ENCODE peak calls at places on chromosomes 6 and 20, in nine cellular contexts. D, F, M, I, V, P, E, G and Q are unnamed samples.

GRCh38 chr20:3670511-3670910 is 7.3 kb upstream of the GFRA4 start:
- DNase-seq in D (peak), F (peak), M (no peak), I (peak), V (no peak), P (no peak), E (no peak), G (no peak), Q (no peak)

GRCh38 chr6:131655387-131655786 is 18.3 kb downstream of the ENPP3 start:
- DNase-seq in D (no peak), F (no peak), M (no peak), I (no peak), V (no peak), P (no peak), E (no peak), G (no peak), Q (no peak)

GRCh38 chr20:57753332-57754164 is 43.7 kb upstream of the PMEPA1 start:
- DNase-seq in D (no peak), F (no peak), M (no peak), I (no peak), V (no peak), P (no peak), E (no peak), G (no peak), Q (no peak)

GRCh38 chr6:137497722-137498463 is 3.7 kb upstream of the OLIG3 start:
- DNase-seq in D (no peak), F (no peak), M (no peak), I (peak), V (no peak), P (peak), E (no peak), G (no peak), Q (no peak)

GRCh38 chr6:2854394-2854982 is 12.8 kb upstream of the SERPINB1 start:
- DNase-seq in D (peak), F (no peak), M (no peak), I (no peak), V (peak), P (no peak), E (no peak), G (no peak), Q (no peak)

GRCh38 chr6:13012977-13013680 is 296.6 kb downstream of the PHACTR1 start:
- DNase-seq in D (no peak), F (peak), M (no peak), I (peak), V (peak), P (peak), E (no peak), G (no peak), Q (no peak)

GRCh38 chr20:57435498-57436222 is 44.5 kb downstream of the RBM38 start:
- DNase-seq in D (no peak), F (no peak), M (no peak), I (peak), V (peak), P (peak), E (peak), G (no peak), Q (no peak)

GRCh38 chr6:100382031-100382430 is 82.7 kb downstream of the SIM1 start:
- DNase-seq in D (no peak), F (peak), M (no peak), I (no peak), V (no peak), P (no peak), E (no peak), G (no peak), Q (no peak)

GRCh38 chr6:73349311-73349710 is 4.8 kb downstream of the DPPA5 start:
- DNase-seq in D (no peak), F (no peak), M (no peak), I (peak), V (no peak), P (no peak), E (no peak), G (no peak), Q (no peak)

GRCh38 chr20:59022754-59023153 is 3.5 kb downstream of the TUBB1 start:
- DNase-seq in D (no peak), F (no peak), M (no peak), I (no peak), V (no peak), P (no peak), E (no peak), G (no peak), Q (no peak)

GRCh38 chr6:109174911-109175310 is 79.6 kb downstream of the CEP57L1 start:
- DNase-seq in D (no peak), F (peak), M (no peak), I (no peak), V (no peak), P (no peak), E (no peak), G (no peak), Q (no peak)
- H3K27ac ChIP-seq in D (no peak), F (no peak), M (no peak), I (no peak), V (no peak), P (no peak), E (no peak), G (no peak), Q (no peak)

DNA sequence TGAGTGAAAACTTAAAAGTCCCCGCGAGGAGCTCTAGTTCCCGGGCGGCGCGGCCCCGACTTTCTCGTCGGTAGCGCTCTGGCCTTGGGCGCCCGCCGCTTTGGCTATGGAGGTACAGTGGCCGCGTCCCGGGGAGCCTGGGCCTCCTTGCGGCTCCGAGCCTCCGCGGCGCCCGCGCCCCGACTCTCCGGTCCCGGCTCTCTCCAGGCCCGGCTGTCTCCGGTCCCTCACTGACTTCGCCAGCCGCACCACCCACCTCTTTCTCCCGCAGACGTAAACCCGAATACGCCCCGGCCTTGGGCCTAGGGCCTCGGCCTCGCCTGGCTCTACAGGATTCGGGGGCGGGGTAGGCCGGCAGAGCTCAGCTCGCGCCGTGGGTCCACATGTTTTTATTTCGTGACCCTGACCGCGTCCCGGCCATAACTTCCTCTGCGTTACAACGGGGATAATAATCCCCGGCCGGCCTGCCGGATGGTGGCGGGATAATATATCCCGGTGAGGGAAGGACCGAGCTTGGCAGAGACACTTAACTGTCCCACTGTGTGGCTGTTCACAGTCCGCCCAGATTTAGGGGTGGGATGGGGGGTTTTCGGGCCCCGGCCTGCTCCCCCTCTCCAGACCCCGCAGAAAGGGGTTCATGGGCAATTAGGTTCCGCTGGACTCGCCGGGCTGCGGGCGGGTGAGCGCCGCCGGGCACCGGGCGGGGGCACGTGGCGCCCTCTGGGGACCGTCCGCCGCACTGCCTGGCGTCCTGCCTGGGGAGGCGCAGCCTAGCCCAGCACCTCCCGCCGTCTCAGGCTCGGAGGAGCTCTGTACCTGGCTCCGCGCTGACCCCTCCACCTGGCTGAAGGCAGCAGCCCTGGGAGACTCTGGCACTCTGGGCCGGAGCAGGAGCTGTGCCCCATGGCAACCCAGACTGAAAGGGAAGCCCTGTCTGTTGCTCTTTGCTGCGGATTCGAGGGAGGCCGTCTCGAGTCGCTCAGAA is 10.1 kb upstream of the TBX18 start:
- DNase-seq in D (no peak), F (peak), M (no peak), I (peak), V (peak), P (peak), E (no peak), G (no peak), Q (peak)
- H3K27ac ChIP-seq in D (no peak), F (no peak), M (no peak), I (no peak), V (no peak), P (no peak), E (no peak), G (no peak), Q (peak)

GRCh38 chr6:49736017-49736508 is 8.1 kb downstream of the CRISP3 start:
- DNase-seq in D (no peak), F (no peak), M (no peak), I (no peak), V (no peak), P (no peak), E (no peak), G (no peak), Q (no peak)
- H3K27ac ChIP-seq in D (no peak), F (no peak), M (no peak), I (no peak), V (no peak), P (no peak), E (no peak), G (no peak), Q (no peak)

GRCh38 chr6:155224618-155225017 is 39.2 kb upstream of the CLDN20 start:
- DNase-seq in D (no peak), F (peak), M (no peak), I (no peak), V (peak), P (no peak), E (no peak), G (no peak), Q (no peak)
- H3K27ac ChIP-seq in D (no peak), F (peak), M (no peak), I (no peak), V (no peak), P (no peak), E (no peak), G (no peak), Q (peak)